ENCODE peak calls at places on chromosomes 11 and 22, in seven cellular contexts. T is cardiac muscle cell; K is right cardiac atrium; O is GM04504; B is astrocyte; F is Right ventricle myocardium superior; X is T-helper 2 cell treated with Interferon-gamma antibody and Interleukin-4, amounts not matched to agents 5 μg/mL and 100 μg/mL, for 36 hours. J is an unnamed sample.

GRCh38 chr11:46252373-46252914 is 25.0 kb upstream of the CREB3L1 start:
- DNase-seq in T (no peak), K (no peak), O (no peak), B (no peak), F (no peak), X (no peak), J (no peak)

GRCh38 chr11:75371930-75372876 is 20.7 kb upstream of the ARRB1 start:
- DNase-seq in T (no peak), K (no peak), O (no peak), B (no peak), F (no peak), X (no peak), J (no peak)

GRCh38 chr22:35400335-35400680 is 368 bp downstream of the MCM5 start:
- DNase-seq in T (peak), K (no peak), O (no peak), B (no peak), F (no peak), X (peak), J (no peak)

GRCh38 chr11:12497431-12497830 is 120.1 kb downstream of the PARVA start:
- DNase-seq in T (no peak), K (no peak), O (no peak), B (no peak), F (no peak), X (no peak), J (no peak)

GRCh38 chr11:100855466-100856067 is 168.5 kb downstream of the ARHGAP42 start:
- DNase-seq in T (peak), K (no peak), O (no peak), B (peak), F (no peak), X (no peak), J (peak)

GRCh38 chr22:49686495-49687219 is 141.0 kb downstream of the BRD1 start:
- DNase-seq in T (no peak), K (no peak), O (no peak), B (no peak), F (no peak), X (no peak), J (no peak)

GRCh38 chr11:118473537-118473936 is 37.2 kb downstream of the KMT2A start:
- DNase-seq in T (no peak), K (no peak), O (no peak), B (no peak), F (no peak), X (no peak), J (no peak)

GRCh38 chr11:5891216-5891800 is 1.7 kb upstream of the OR52E5 start:
- DNase-seq in T (no peak), K (no peak), O (no peak), B (peak), F (no peak), X (no peak), J (peak)

GRCh38 chr22:37752189-37753061 is 55.3 kb upstream of the GCAT start:
- DNase-seq in T (no peak), K (peak), O (peak), B (peak), F (peak), X (no peak), J (peak)

GRCh38 chr11:47207459-47207858 is 7.3 kb upstream of the DDB2 start:
- DNase-seq in T (no peak), K (no peak), O (no peak), B (no peak), F (no peak), X (no peak), J (no peak)

GRCh38 chr11:70031631-70032469 is 46.3 kb upstream of the ANO1 start:
- DNase-seq in T (no peak), K (no peak), O (no peak), B (no peak), F (no peak), X (no peak), J (no peak)

GRCh38 chr11:126864934-126865333 is 135.6 kb downstream of the KIRREL3 start:
- DNase-seq in T (no peak), K (no peak), O (no peak), B (no peak), F (no peak), X (no peak), J (no peak)

GRCh38 chr11:64165482-64165841 is 451 bp downstream of the MACROD1 start:
- DNase-seq in T (peak), K (peak), O (no peak), B (no peak), F (peak), X (no peak), J (no peak)

GRCh38 chr11:45229401-45229800 is 56.7 kb downstream of the SYT13 start:
- DNase-seq in T (no peak), K (no peak), O (no peak), B (no peak), F (no peak), X (no peak), J (no peak)

GRCh38 chr11:1486054-1486825 is at the start of gene MOB2:
- DNase-seq in T (peak), K (peak), O (no peak), B (no peak), F (peak), X (no peak), J (peak)

GRCh38 chr11:1296287-1296686 is 13.1 kb downstream of the TOLLIP start:
- DNase-seq in T (no peak), K (no peak), O (no peak), B (no peak), F (no peak), X (no peak), J (no peak)

GRCh38 chr11:126194121-126194543 is 17.3 kb downstream of the RPUSD4 start:
- DNase-seq in T (peak), K (no peak), O (no peak), B (no peak), F (no peak), X (no peak), J (peak)

GRCh38 chr11:210122-210802 is 2.8 kb downstream of the RIC8A start:
- DNase-seq in T (no peak), K (no peak), O (peak), B (peak), F (peak), X (no peak), J (peak)

GRCh38 chr22:34914871-34915270 is 151.1 kb upstream of the ISX start:
- DNase-seq in T (peak), K (no peak), O (no peak), B (peak), F (no peak), X (no peak), J (no peak)

GRCh38 chr11:121449626-121450025 is 2.5 kb upstream of the SORL1 start:
- DNase-seq in T (no peak), K (no peak), O (no peak), B (no peak), F (no peak), X (no peak), J (no peak)

GRCh38 chr11:46896719-46897406 is 21.5 kb downstream of the LRP4 start:
- DNase-seq in T (peak), K (no peak), O (no peak), B (no peak), F (no peak), X (no peak), J (peak)

GRCh38 chr22:46576556-46577351 is 39.3 kb upstream of the CELSR1 start:
- DNase-seq in T (peak), K (peak), O (no peak), B (no peak), F (peak), X (peak), J (peak)

GRCh38 chr11:44729065-44729464 is 2.3 kb downstream of the TSPAN18 start:
- DNase-seq in T (no peak), K (no peak), O (no peak), B (no peak), F (no peak), X (no peak), J (no peak)

GRCh38 chr11:64120951-64121569 is 44.9 kb downstream of the MACROD1 start:
- DNase-seq in T (no peak), K (peak), O (no peak), B (peak), F (peak), X (no peak), J (peak)

GRCh38 chr11:122593473-122594420 is 61.8 kb upstream of the UBASH3B start:
- DNase-seq in T (no peak), K (no peak), O (no peak), B (no peak), F (no peak), X (no peak), J (no peak)

GRCh38 chr22:40345271-40345670 is 1.0 kb upstream of the ADSL start:
- DNase-seq in T (no peak), K (no peak), O (no peak), B (peak), F (no peak), X (no peak), J (peak)

GRCh38 chr22:49593509-49593908 is 234.2 kb downstream of the BRD1 start:
- DNase-seq in T (no peak), K (no peak), O (no peak), B (no peak), F (no peak), X (no peak), J (no peak)

GRCh38 chr11:44380009-44380313 is 70.0 kb upstream of the ALX4 start:
- DNase-seq in T (no peak), K (no peak), O (no peak), B (no peak), F (no peak), X (no peak), J (no peak)

GRCh38 chr11:94417386-94417987 is 16.3 kb upstream of the GPR83 start:
- DNase-seq in T (peak), K (no peak), O (no peak), B (peak), F (no peak), X (no peak), J (peak)

GRCh38 chr11:123822591-123822990 is 16.4 kb upstream of the OR6M1 start:
- DNase-seq in T (no peak), K (no peak), O (no peak), B (peak), F (no peak), X (no peak), J (no peak)

GRCh38 chr11:100805509-100806199 is 118.6 kb downstream of the ARHGAP42 start:
- DNase-seq in T (no peak), K (no peak), O (peak), B (peak), F (no peak), X (no peak), J (peak)

GRCh38 chr11:3614742-3615171 is 27.0 kb downstream of the ART5 start:
- DNase-seq in T (no peak), K (no peak), O (no peak), B (no peak), F (peak), X (peak), J (no peak)

GRCh38 chr11:46675949-46676348 is 24.5 kb downstream of the ARHGAP1 start:
- DNase-seq in T (no peak), K (no peak), O (no peak), B (no peak), F (no peak), X (no peak), J (no peak)

GRCh38 chr11:47377571-47378010 is 756 bp downstream of the SPI1 start:
- DNase-seq in T (no peak), K (peak), O (no peak), B (no peak), F (peak), X (no peak), J (no peak)

GRCh38 chr11:31861011-31861410 is 49.9 kb upstream of the PAX6 start:
- DNase-seq in T (no peak), K (no peak), O (no peak), B (no peak), F (no peak), X (no peak), J (no peak)

GRCh38 chr11:62127941-62128770 is 4.3 kb downstream of the INCENP start:
- DNase-seq in T (no peak), K (no peak), O (no peak), B (no peak), F (no peak), X (no peak), J (no peak)

GRCh38 chr22:49305966-49306631 is 521.6 kb downstream of the BRD1 start:
- DNase-seq in T (no peak), K (peak), O (no peak), B (no peak), F (no peak), X (no peak), J (no peak)

GRCh38 chr11:47406896-47407745 is 1.3 kb upstream of the SLC39A13 start:
- DNase-seq in T (no peak), K (peak), O (no peak), B (no peak), F (peak), X (no peak), J (peak)

GRCh38 chr22:19109198-19110063 is 12.8 kb downstream of the DGCR2 start:
- DNase-seq in T (no peak), K (no peak), O (no peak), B (peak), F (no peak), X (peak), J (peak)

J was measured in IMR-90.